ENCODE peak calls at places on chromosomes 16 and 17, in six cellular contexts. F is gastrocnemius medialis, P is stomach, M is NB4, Y is GM12891, A is esophagus squamous epithelium. D is an unnamed sample.

GRCh38 chr16:11470676-11471415 is 115.9 kb downstream of the LITAF start:
- DNase-seq in F (no peak), P (no peak), M (no peak), Y (no peak), A (no peak), D (no peak)

GRCh38 chr16:65125871-65126270 is 4.0 kb upstream of the CDH11 start:
- DNase-seq in F (no peak), P (no peak), M (peak), Y (no peak), A (no peak), D (no peak)

GRCh38 chr17:35372846-35373531 is 432 bp downstream of the SLFN11 start:
- DNase-seq in F (no peak), P (peak), M (peak), Y (peak), A (no peak), D (peak)

GRCh38 chr16:73956592-73957495 is 339.8 kb upstream of the PSMD7 start:
- DNase-seq in F (no peak), P (peak), M (peak), Y (peak), A (no peak), D (peak)

GRCh38 chr16:50547340-50547865 is 793 bp upstream of the NKD1 start:
- DNase-seq in F (no peak), P (peak), M (peak), Y (peak), A (no peak), D (peak)

GRCh38 chr16:71383054-71383773 is 24.7 kb downstream of the CALB2 start:
- DNase-seq in F (no peak), P (no peak), M (peak), Y (no peak), A (no peak), D (peak)

GRCh38 chr17:79401704-79402075 is 209.2 kb downstream of the RBFOX3 start:
- DNase-seq in F (no peak), P (no peak), M (no peak), Y (no peak), A (no peak), D (no peak)

GRCh38 chr16:2526135-2526534 is 5.1 kb downstream of the CEMP1 start:
- DNase-seq in F (no peak), P (no peak), M (peak), Y (no peak), A (no peak), D (no peak)

GRCh38 chr17:38430316-38430715 is 2.1 kb downstream of the ARHGAP23 start:
- DNase-seq in F (no peak), P (no peak), M (peak), Y (no peak), A (no peak), D (no peak)

GRCh38 chr16:23374721-23375120 is 72.6 kb downstream of the SCNN1B start:
- DNase-seq in F (no peak), P (peak), M (no peak), Y (no peak), A (no peak), D (no peak)

GRCh38 chr17:42276359-42276608 is at the start of gene STAT5B:
- DNase-seq in F (no peak), P (peak), M (peak), Y (peak), A (no peak), D (peak)

GRCh38 chr16:22001591-22001990 is 675 bp upstream of the PDZD9 start:
- DNase-seq in F (no peak), P (no peak), M (no peak), Y (no peak), A (no peak), D (no peak)

GRCh38 chr17:50346313-50347086 is 574 bp downstream of the XYLT2 start:
- DNase-seq in F (no peak), P (peak), M (peak), Y (peak), A (no peak), D (peak)

GRCh38 chr16:71986131-71986530 is 14.1 kb downstream of the PKD1L3 start:
- DNase-seq in F (no peak), P (no peak), M (no peak), Y (no peak), A (no peak), D (no peak)

GRCh38 chr17:60164697-60165096 is 14.9 kb downstream of the CA4 start:
- DNase-seq in F (no peak), P (no peak), M (no peak), Y (no peak), A (no peak), D (no peak)

GRCh38 chr16:72891291-72892227 is 156.4 kb downstream of the ZFHX3 start:
- DNase-seq in F (peak), P (no peak), M (no peak), Y (no peak), A (no peak), D (no peak)

GRCh38 chr16:30934827-30935557 is 11.6 kb downstream of the FBXL19 start:
- DNase-seq in F (no peak), P (peak), M (peak), Y (no peak), A (no peak), D (peak)

GRCh38 chr17:76909971-76910760 is 42.0 kb downstream of the MGAT5B start:
- DNase-seq in F (no peak), P (peak), M (peak), Y (peak), A (no peak), D (peak)

GRCh38 chr16:81123092-81123852 is 27.1 kb upstream of the GCSH start:
- DNase-seq in F (no peak), P (no peak), M (no peak), Y (no peak), A (no peak), D (no peak)

GRCh38 chr17:35588196-35588920 is 1.2 kb downstream of the AP2B1 start:
- DNase-seq in F (no peak), P (no peak), M (peak), Y (no peak), A (no peak), D (peak)

GRCh38 chr16:87317766-87318121 is 552 bp upstream of the C16orf95 start:
- DNase-seq in F (no peak), P (peak), M (peak), Y (no peak), A (no peak), D (peak)

GRCh38 chr17:68431661-68432071 is 25.6 kb downstream of the WIPI1 start:
- DNase-seq in F (no peak), P (no peak), M (peak), Y (no peak), A (no peak), D (peak)

GRCh38 chr16:19377864-19378263 is 39.8 kb upstream of the TMC5 start:
- DNase-seq in F (no peak), P (no peak), M (peak), Y (no peak), A (no peak), D (peak)

GRCh38 chr16:15639061-15639568 is 3.8 kb downstream of the MARF1 start:
- DNase-seq in F (no peak), P (no peak), M (no peak), Y (no peak), A (no peak), D (no peak)

GRCh38 chr17:74999523-74999922 is 12.1 kb downstream of the CDR2L start:
- DNase-seq in F (no peak), P (no peak), M (no peak), Y (no peak), A (no peak), D (no peak)

GRCh38 chr17:59764292-59764741 is 56.9 kb downstream of the VMP1 start:
- DNase-seq in F (no peak), P (no peak), M (no peak), Y (no peak), A (no peak), D (no peak)

GRCh38 chr16:14606102-14606501 is 24.0 kb downstream of the PARN start:
- DNase-seq in F (no peak), P (no peak), M (no peak), Y (no peak), A (no peak), D (no peak)

GRCh38 chr17:10226930-10227695 is 28.7 kb upstream of the GAS7 start:
- DNase-seq in F (no peak), P (peak), M (peak), Y (peak), A (no peak), D (peak)

GRCh38 chr16:58511933-58512815 is 3.1 kb upstream of the SETD6 start:
- DNase-seq in F (peak), P (peak), M (peak), Y (peak), A (no peak), D (peak)

GRCh38 chr16:15778204-15778743 is 78.6 kb downstream of the MYH11 start:
- DNase-seq in F (no peak), P (no peak), M (no peak), Y (no peak), A (no peak), D (no peak)

GRCh38 chr16:87017388-87018012 is 299.7 kb downstream of the C16orf95 start:
- DNase-seq in F (no peak), P (no peak), M (peak), Y (no peak), A (no peak), D (no peak)

GRCh38 chr17:48307814-48308411 is 122.1 kb downstream of the SKAP1 start:
- DNase-seq in F (no peak), P (peak), M (peak), Y (no peak), A (no peak), D (peak)

GRCh38 chr16:4734063-4734729 is at the start of the genes ANKS3 and DNAAF8:
- DNase-seq in F (peak), P (peak), M (peak), Y (peak), A (peak), D (peak)
- TF ChIP-seq POLR2A in F (peak), P (no peak), M (peak), Y (peak), A (no peak), D (peak)

GRCh38 chr17:64147110-64148016 is 17.4 kb upstream of the ERN1 start:
- DNase-seq in F (no peak), P (no peak), M (peak), Y (no peak), A (no peak), D (no peak)
- TF ChIP-seq POLR2A in F (no peak), P (no peak), M (peak), Y (peak), A (no peak), D (peak)

DNA sequence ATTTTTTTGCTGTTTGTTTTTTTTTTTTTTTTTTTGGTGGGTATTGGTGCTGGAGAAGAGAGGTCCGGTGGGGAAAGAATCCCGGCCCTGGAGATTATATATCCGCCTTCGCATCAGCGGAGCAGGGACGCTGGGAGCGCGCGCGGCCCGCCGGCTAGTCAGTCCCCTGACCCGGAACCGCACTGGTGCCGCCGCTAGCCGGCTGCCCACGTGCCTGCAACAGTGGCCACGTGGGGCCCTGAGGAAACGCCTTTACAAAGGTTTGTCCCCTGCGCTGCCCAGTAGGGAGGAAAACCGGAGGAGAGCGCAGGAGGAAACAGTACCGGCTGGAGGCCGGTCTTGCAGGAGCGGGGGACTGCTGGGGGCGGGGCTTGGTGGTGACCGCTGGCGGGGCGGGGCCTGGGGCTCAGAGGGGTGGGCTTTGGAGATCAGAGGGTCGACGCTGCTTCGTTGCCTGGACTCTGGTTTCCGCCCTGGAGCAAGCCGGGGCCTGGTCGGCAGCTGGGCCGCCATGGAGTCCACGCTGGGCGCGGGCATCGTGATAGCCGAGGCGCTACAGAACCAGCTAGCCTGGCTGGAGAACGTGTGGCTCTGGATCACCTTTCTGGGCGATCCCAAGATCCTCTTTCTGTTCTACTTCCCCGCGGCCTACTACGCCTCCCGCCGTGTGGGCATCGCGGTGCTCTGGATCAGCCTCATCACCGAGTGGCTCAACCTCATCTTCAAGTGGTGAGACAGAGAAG is at the start of gene G6PC3:
- DNase-seq in F (peak), P (peak), M (peak), Y (peak), A (peak), D (peak)
- TF ChIP-seq POLR2A in F (peak), P (no peak), M (peak), Y (peak), A (peak), D (peak)

GRCh38 chr17:45060824-45061605 is at the start of gene NMT1:
- DNase-seq in F (peak), P (peak), M (peak), Y (peak), A (peak), D (peak)
- TF ChIP-seq POLR2A in F (peak), P (no peak), M (peak), Y (peak), A (peak), D (peak)

GRCh38 chr17:44557653-44558285 is 485 bp downstream of the FZD2 start:
- DNase-seq in F (no peak), P (peak), M (peak), Y (no peak), A (no peak), D (peak)
- TF ChIP-seq POLR2A in F (no peak), P (no peak), M (no peak), Y (no peak), A (no peak), D (no peak)

GRCh38 chr17:20155258-20156195 is 146.4 kb downstream of the SPECC1 start:
- DNase-seq in F (peak), P (peak), M (peak), Y (peak), A (peak), D (peak)
- TF ChIP-seq POLR2A in F (no peak), P (no peak), M (no peak), Y (peak), A (no peak), D (no peak)

DNA sequence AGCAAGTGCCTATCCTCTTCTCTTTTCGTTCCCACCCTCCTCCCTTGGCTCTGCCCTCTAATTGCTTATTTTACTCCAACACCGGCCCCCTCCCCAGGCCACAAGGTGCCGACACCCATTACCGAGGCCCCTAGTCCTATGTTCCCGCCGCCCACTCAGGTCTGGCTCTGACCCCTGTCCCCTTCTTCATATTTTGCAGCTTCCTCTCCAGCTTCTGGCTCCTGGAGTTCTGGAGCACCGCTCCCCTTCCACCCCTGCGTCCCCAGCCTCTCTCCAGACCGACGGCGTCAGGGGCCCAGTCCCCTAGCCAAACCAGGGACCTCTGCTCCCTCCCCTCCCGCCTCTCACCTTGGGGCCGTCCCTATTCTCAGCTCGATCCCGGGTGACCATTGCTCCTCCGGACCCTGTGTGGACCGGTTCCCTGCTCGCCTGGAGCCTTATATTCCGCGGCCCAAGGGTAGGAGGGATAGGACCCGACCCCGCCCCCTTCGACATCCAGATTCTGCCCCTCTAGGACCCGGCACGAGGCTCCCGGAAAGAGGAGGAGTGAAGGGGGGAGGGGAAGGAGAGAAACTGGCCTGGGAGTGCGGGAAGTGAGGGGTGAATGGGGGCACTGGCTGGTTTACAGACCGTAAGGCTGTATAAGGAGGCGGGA is at the start of gene HES7:
- DNase-seq in F (no peak), P (no peak), M (peak), Y (no peak), A (no peak), D (no peak)
- TF ChIP-seq POLR2A in F (no peak), P (no peak), M (no peak), Y (no peak), A (no peak), D (no peak)

D was measured in erythroblast.